ENCODE peak calls at places on chromosomes 2 and 18, in five cellular contexts. One of them, this sample, is unnamed.
A peak's percentile ranks its signal among the peaks of the same experiment; 100 is the strongest.

GRCh38 chr2:176668879-176669395 is 399.7 kb downstream of the MTX2 start:
- DNase-seq in sigmoid colon: no peak
- DNase-seq in fibroblast of pulmonary artery: no peak
- DNase-seq in ovary: no peak
- DNase-seq in NB4: no peak
- DNase-seq in this sample: no peak

GRCh38 chr2:65728477-65729180 is 296.2 kb upstream of the SPRED2 start:
- DNase-seq in sigmoid colon: no peak
- DNase-seq in fibroblast of pulmonary artery: no peak
- DNase-seq in ovary: no peak
- DNase-seq in NB4: no peak
- DNase-seq in this sample: no peak

GRCh38 chr2:50754514-50754913 is 277.4 kb downstream of the NRXN1 start:
- DNase-seq in sigmoid colon: no peak
- DNase-seq in fibroblast of pulmonary artery: no peak
- DNase-seq in ovary: no peak
- DNase-seq in NB4: no peak
- DNase-seq in this sample: no peak

GRCh38 chr2:239953418-239954061 is 71.6 kb downstream of the NDUFA10 start:
- DNase-seq in sigmoid colon: peak; percentile 93
- DNase-seq in fibroblast of pulmonary artery: peak; percentile 31
- DNase-seq in ovary: peak; percentile 45
- DNase-seq in NB4: peak; percentile 88
- DNase-seq in this sample: no peak

GRCh38 chr2:234991793-234992192 is 40.0 kb downstream of the SH3BP4 start:
- DNase-seq in sigmoid colon: no peak
- DNase-seq in fibroblast of pulmonary artery: no peak
- DNase-seq in ovary: no peak
- DNase-seq in NB4: no peak
- DNase-seq in this sample: no peak

GRCh38 chr2:182482511-182482910 is 55.7 kb upstream of the PDE1A start:
- DNase-seq in sigmoid colon: no peak
- DNase-seq in fibroblast of pulmonary artery: no peak
- DNase-seq in ovary: no peak
- DNase-seq in NB4: no peak
- DNase-seq in this sample: no peak

GRCh38 chr2:180944372-180944771 is 36.0 kb upstream of the UBE2E3 start:
- DNase-seq in sigmoid colon: no peak
- DNase-seq in fibroblast of pulmonary artery: no peak
- DNase-seq in ovary: no peak
- DNase-seq in NB4: no peak
- DNase-seq in this sample: no peak

GRCh38 chr2:235055891-235056516 is 104.2 kb downstream of the SH3BP4 start:
- DNase-seq in sigmoid colon: no peak
- DNase-seq in fibroblast of pulmonary artery: peak; percentile 55
- DNase-seq in ovary: no peak
- DNase-seq in NB4: peak; percentile 25
- DNase-seq in this sample: no peak

GRCh38 chr18:13804305-13804704 is 19.6 kb upstream of the MC5R start:
- DNase-seq in sigmoid colon: no peak
- DNase-seq in fibroblast of pulmonary artery: no peak
- DNase-seq in ovary: no peak
- DNase-seq in NB4: no peak
- DNase-seq in this sample: no peak

GRCh38 chr18:62880034-62880433 is 164.7 kb downstream of the PHLPP1 start:
- DNase-seq in sigmoid colon: no peak
- DNase-seq in fibroblast of pulmonary artery: no peak
- DNase-seq in ovary: no peak
- DNase-seq in NB4: no peak
- DNase-seq in this sample: no peak

GRCh38 chr18:44958450-44958849 is 277.8 kb downstream of the SETBP1 start:
- DNase-seq in sigmoid colon: no peak
- DNase-seq in fibroblast of pulmonary artery: no peak
- DNase-seq in ovary: no peak
- DNase-seq in NB4: no peak
- DNase-seq in this sample: no peak

GRCh38 chr18:80033181-80034067 is 810 bp upstream of the RBFA start:
- DNase-seq in sigmoid colon: peak; percentile 79
- DNase-seq in fibroblast of pulmonary artery: peak; percentile 47
- DNase-seq in ovary: no peak
- DNase-seq in NB4: no peak
- DNase-seq in this sample: no peak

GRCh38 chr18:55356815-55357214 is 231.2 kb downstream of the TCF4 start:
- DNase-seq in sigmoid colon: no peak
- DNase-seq in fibroblast of pulmonary artery: no peak
- DNase-seq in ovary: no peak
- DNase-seq in NB4: no peak
- DNase-seq in this sample: no peak

GRCh38 chr2:33091541-33092123 is 144.9 kb downstream of the LTBP1 start:
- DNase-seq in sigmoid colon: no peak
- DNase-seq in fibroblast of pulmonary artery: no peak
- DNase-seq in ovary: no peak
- DNase-seq in NB4: no peak
- DNase-seq in this sample: no peak

GRCh38 chr18:77102246-77103040 is 30.1 kb downstream of the MBP start:
- DNase-seq in sigmoid colon: no peak
- DNase-seq in fibroblast of pulmonary artery: peak; percentile 72
- DNase-seq in ovary: no peak
- DNase-seq in NB4: no peak
- DNase-seq in this sample: peak; percentile 65

GRCh38 chr18:77617681-77618080 is 368.0 kb downstream of the GALR1 start:
- DNase-seq in sigmoid colon: no peak
- DNase-seq in fibroblast of pulmonary artery: no peak
- DNase-seq in ovary: no peak
- DNase-seq in NB4: no peak
- DNase-seq in this sample: no peak

GRCh38 chr18:37572736-37573135 is 7.1 kb upstream of the CELF4 start:
- DNase-seq in sigmoid colon: no peak
- DNase-seq in fibroblast of pulmonary artery: no peak
- DNase-seq in ovary: no peak
- DNase-seq in NB4: no peak
- DNase-seq in this sample: no peak

GRCh38 chr2:113178891-113179290 is 5.1 kb downstream of the PSD4 start:
- DNase-seq in sigmoid colon: no peak
- DNase-seq in fibroblast of pulmonary artery: no peak
- DNase-seq in ovary: no peak
- DNase-seq in NB4: peak; percentile 43
- DNase-seq in this sample: no peak

GRCh38 chr18:8869696-8870095 is 164.3 kb downstream of the MTCL1 start:
- DNase-seq in sigmoid colon: no peak
- DNase-seq in fibroblast of pulmonary artery: no peak
- DNase-seq in ovary: no peak
- DNase-seq in NB4: no peak
- DNase-seq in this sample: no peak

GRCh38 chr18:69898241-69898861 is 49.3 kb downstream of the CD226 start:
- DNase-seq in sigmoid colon: no peak
- DNase-seq in fibroblast of pulmonary artery: no peak
- DNase-seq in ovary: no peak
- DNase-seq in NB4: peak; percentile 48
- DNase-seq in this sample: no peak

GRCh38 chr2:4246364-4247131 is 543.2 kb downstream of the DCDC2C start:
- DNase-seq in sigmoid colon: no peak
- DNase-seq in fibroblast of pulmonary artery: no peak
- DNase-seq in ovary: no peak
- DNase-seq in NB4: no peak
- DNase-seq in this sample: no peak

GRCh38 chr2:39618736-39619135 is 47.0 kb upstream of the TMEM178A start:
- DNase-seq in sigmoid colon: no peak
- DNase-seq in fibroblast of pulmonary artery: no peak
- DNase-seq in ovary: no peak
- DNase-seq in NB4: peak; percentile 16
- DNase-seq in this sample: no peak

DNA sequence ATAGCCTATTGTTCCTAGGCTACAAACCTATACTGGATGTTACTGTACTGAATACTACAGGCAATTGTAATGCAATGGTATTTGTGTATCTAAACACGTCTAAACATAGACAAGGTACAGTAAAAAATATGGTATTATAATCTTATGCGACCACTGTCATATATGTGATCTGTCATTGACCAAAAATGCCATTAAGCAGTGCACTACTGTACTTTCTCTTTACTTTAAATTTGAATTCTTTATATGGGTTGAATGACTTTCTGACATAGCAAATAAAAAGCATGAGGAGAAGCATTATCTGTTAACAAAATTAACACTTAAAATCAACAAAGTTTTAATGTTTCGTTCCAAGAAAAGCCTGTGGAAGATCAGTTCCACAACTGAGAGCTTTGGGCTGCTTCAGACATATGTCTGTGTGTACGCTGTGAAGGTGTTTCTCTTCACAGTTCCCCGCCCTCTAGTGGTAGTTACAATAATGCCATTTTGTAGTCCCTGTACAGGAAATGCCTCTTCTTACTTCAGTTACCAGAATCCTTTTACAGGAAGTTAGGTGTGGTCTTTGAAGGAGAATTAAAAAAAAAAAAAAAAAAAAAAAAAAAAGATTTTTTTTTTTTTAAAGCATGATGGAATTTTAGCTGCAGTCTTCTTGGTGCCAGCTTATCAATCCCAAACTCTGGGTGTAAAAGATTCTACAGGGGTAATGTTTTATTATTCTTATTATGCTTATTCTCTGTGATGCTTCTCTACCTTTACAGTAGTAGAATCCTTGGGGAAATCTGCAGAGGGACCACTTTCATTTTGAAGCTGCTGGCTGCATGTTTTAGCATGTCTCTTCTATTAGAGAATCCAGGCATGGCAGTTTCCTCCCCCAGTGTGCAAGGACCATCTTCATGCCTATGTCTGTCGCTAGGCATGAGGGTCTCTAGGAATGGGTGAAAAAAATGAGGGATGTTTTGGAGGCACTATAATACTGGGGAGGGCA is 54.5 kb downstream of the SCN2A start:
- DNase-seq in sigmoid colon: no peak
- DNase-seq in fibroblast of pulmonary artery: peak; percentile 92
- DNase-seq in ovary: peak; percentile 43
- DNase-seq in NB4: peak; percentile 79
- DNase-seq in this sample: peak; percentile 14
- H3K4me3 ChIP-seq in sigmoid colon: peak overlapping the region; percentile 8
- H3K4me3 ChIP-seq in fibroblast of pulmonary artery: peak overlapping the region; percentile 35
- H3K4me3 ChIP-seq in ovary: peak overlapping the region; percentile 31
- H3K4me3 ChIP-seq in NB4: no peak overlapping the region
- H3K4me3 ChIP-seq in this sample: no peak overlapping the region

DNA sequence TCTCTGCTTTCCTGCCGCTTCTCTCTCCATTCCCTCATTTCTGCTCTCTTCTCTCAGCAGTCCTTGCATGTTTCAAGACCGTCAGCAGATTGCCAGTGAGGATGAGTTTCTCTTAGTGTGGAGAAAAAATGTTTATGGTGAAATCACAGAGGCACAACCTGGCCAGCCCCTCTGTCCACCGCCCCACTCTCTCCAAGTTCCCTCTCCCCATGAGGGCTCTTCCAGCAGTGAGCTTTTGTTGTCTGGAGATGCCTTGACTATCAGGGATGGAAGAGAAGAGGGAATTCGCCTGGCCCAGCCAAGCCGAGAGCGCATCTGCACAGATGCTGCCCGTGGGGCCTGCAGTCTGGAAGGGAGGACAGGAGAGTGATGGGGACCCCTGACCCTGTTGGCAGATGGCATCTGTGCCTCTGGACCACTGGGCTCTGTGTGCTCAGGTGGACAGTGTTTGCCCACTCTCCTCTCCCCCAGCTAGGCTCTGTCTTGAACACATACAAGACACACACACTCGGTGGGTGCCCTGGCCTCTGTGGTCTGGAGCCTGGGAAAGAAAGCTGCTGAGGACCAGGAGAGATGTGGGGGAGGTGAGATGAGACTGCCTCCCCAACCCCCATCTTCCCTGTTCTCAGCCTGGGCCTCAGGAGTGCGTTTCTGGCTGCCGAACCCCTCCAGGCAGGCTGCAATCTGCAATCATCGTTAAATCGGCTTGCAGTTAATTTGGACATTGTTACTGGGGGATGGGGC is 4.4 kb downstream of the ITM2C start:
- DNase-seq in sigmoid colon: no peak
- DNase-seq in fibroblast of pulmonary artery: peak; percentile 23
- DNase-seq in ovary: no peak
- DNase-seq in NB4: peak; percentile 66
- DNase-seq in this sample: no peak
- H3K4me3 ChIP-seq in sigmoid colon: no peak overlapping the region
- H3K4me3 ChIP-seq in fibroblast of pulmonary artery: no peak overlapping the region
- H3K4me3 ChIP-seq in ovary: no peak overlapping the region
- H3K4me3 ChIP-seq in NB4: peak overlapping the region; percentile 25
- H3K4me3 ChIP-seq in this sample: no peak overlapping the region

DNA sequence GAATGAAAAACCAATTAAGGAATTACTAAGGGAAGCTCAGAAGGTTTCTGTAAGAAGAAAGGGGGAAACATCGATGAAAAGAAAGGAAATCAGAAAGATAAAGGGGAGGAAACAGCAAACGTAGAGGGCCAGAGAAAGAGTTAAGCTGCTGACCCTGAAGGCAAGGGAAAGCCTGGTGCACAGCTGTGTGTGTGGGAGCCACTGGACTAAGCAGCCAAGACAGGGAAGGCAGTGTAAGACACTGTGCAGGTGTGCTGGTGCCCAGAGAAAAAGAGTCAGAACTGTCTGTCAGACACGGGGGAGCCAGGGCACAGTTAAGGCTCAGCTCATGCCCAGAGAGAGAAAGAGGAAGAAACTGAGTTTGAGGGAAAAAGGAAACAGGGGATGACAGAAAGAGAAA is 104.0 kb downstream of the HIBCH start:
- DNase-seq in sigmoid colon: no peak
- DNase-seq in fibroblast of pulmonary artery: peak; percentile 17
- DNase-seq in ovary: no peak
- DNase-seq in NB4: no peak
- DNase-seq in this sample: no peak
- H3K4me3 ChIP-seq in sigmoid colon: no peak overlapping the region
- H3K4me3 ChIP-seq in fibroblast of pulmonary artery: no peak overlapping the region
- H3K4me3 ChIP-seq in ovary: no peak overlapping the region
- H3K4me3 ChIP-seq in NB4: no peak overlapping the region
- H3K4me3 ChIP-seq in this sample: no peak overlapping the region

GRCh38 chr2:86621290-86621943 is 2.2 kb downstream of the RNF103 start:
- DNase-seq in sigmoid colon: no peak
- DNase-seq in fibroblast of pulmonary artery: peak; percentile 17
- DNase-seq in ovary: no peak
- DNase-seq in NB4: peak; percentile 23
- DNase-seq in this sample: no peak
- H3K4me3 ChIP-seq in sigmoid colon: peak overlapping the region; percentile 86
- H3K4me3 ChIP-seq in fibroblast of pulmonary artery: peak overlapping the region; percentile 77
- H3K4me3 ChIP-seq in ovary: peak overlapping the region; percentile 50
- H3K4me3 ChIP-seq in NB4: peak overlapping the region; percentile 89
- H3K4me3 ChIP-seq in this sample: peak overlapping the region; percentile 89

GRCh38 chr2:46984642-46985476 is 69.3 kb upstream of the MCFD2 start:
- DNase-seq in sigmoid colon: peak; percentile 91
- DNase-seq in fibroblast of pulmonary artery: peak; percentile 95
- DNase-seq in ovary: peak; percentile 77
- DNase-seq in NB4: peak; percentile 97
- DNase-seq in this sample: peak; percentile 63
- H3K4me3 ChIP-seq in sigmoid colon: no peak overlapping the region
- H3K4me3 ChIP-seq in fibroblast of pulmonary artery: peak overlapping the region; percentile 12
- H3K4me3 ChIP-seq in ovary: no peak overlapping the region
- H3K4me3 ChIP-seq in NB4: peak overlapping the region; percentile 16
- H3K4me3 ChIP-seq in this sample: peak overlapping the region; percentile 25

GRCh38 chr2:201806442-201806841 is at the start of gene CDK15:
- DNase-seq in sigmoid colon: peak; percentile 69
- DNase-seq in fibroblast of pulmonary artery: peak; percentile 47
- DNase-seq in ovary: peak; percentile 52
- DNase-seq in NB4: no peak
- DNase-seq in this sample: no peak
- H3K4me3 ChIP-seq in sigmoid colon: no peak within 1 kb of the TSS
- H3K4me3 ChIP-seq in fibroblast of pulmonary artery: no peak within 1 kb of the TSS
- H3K4me3 ChIP-seq in ovary: no peak within 1 kb of the TSS
- H3K4me3 ChIP-seq in NB4: no peak within 1 kb of the TSS
- H3K4me3 ChIP-seq in this sample: no peak within 1 kb of the TSS

GRCh38 chr18:51437280-51438271 is 240.1 kb upstream of the MEX3C start:
- DNase-seq in sigmoid colon: no peak
- DNase-seq in fibroblast of pulmonary artery: peak; percentile 58
- DNase-seq in ovary: no peak
- DNase-seq in NB4: no peak
- DNase-seq in this sample: no peak
- H3K4me3 ChIP-seq in sigmoid colon: no peak overlapping the region
- H3K4me3 ChIP-seq in fibroblast of pulmonary artery: peak overlapping the region; percentile 43
- H3K4me3 ChIP-seq in ovary: no peak overlapping the region
- H3K4me3 ChIP-seq in NB4: no peak overlapping the region
- H3K4me3 ChIP-seq in this sample: no peak overlapping the region

This sample was measured in GM06990.